ENCODE peak calls at places on chromosome 20, in nine cellular contexts. One of them, this sample, is unnamed.

GRCh38 chr20:25061821-25062530 is 4.0 kb upstream of the ACSS1 start:
- DNase-seq in activated T-helper 1 cell treated with anti-CD3 and anti-CD28 coated beads, Interleukin-2, amount 50 U/mL, for 16 hours: no peak
- DNase-seq in GM23338: no peak
- DNase-seq in hepatocyte: no peak
- DNase-seq in HT1080: no peak
- DNase-seq in choroid plexus epithelial cell: no peak
- DNase-seq in endothelial cell: no peak
- DNase-seq in KG1: no peak
- DNase-seq in stimulated activated CD8-positive, alpha-beta memory T cell treated with anti-CD3 and anti-CD28 coated beads, Interleukin-12 subunit alpha, Interleukin-12 subunit beta, amount 100 ng/mL, for 1 hour: no peak
- DNase-seq in this sample: no peak

GRCh38 chr20:33431797-33432381 is 11.7 kb downstream of the SNTA1 start:
- DNase-seq in activated T-helper 1 cell treated with anti-CD3 and anti-CD28 coated beads, Interleukin-2, amount 50 U/mL, for 16 hours: no peak
- DNase-seq in GM23338: no peak
- DNase-seq in hepatocyte: no peak
- DNase-seq in HT1080: no peak
- DNase-seq in choroid plexus epithelial cell: no peak
- DNase-seq in endothelial cell: no peak
- DNase-seq in KG1: no peak
- DNase-seq in stimulated activated CD8-positive, alpha-beta memory T cell treated with anti-CD3 and anti-CD28 coated beads, Interleukin-12 subunit alpha, Interleukin-12 subunit beta, amount 100 ng/mL, for 1 hour: no peak
- DNase-seq in this sample: no peak

GRCh38 chr20:61140576-61140975 is 111.5 kb upstream of the CDH4 start:
- DNase-seq in activated T-helper 1 cell treated with anti-CD3 and anti-CD28 coated beads, Interleukin-2, amount 50 U/mL, for 16 hours: no peak
- DNase-seq in GM23338: no peak
- DNase-seq in hepatocyte: no peak
- DNase-seq in HT1080: no peak
- DNase-seq in choroid plexus epithelial cell: no peak
- DNase-seq in endothelial cell: no peak
- DNase-seq in KG1: no peak
- DNase-seq in stimulated activated CD8-positive, alpha-beta memory T cell treated with anti-CD3 and anti-CD28 coated beads, Interleukin-12 subunit alpha, Interleukin-12 subunit beta, amount 100 ng/mL, for 1 hour: no peak
- DNase-seq in this sample: no peak

GRCh38 chr20:57656252-57656820 is 36.1 kb upstream of the ZBP1 start:
- DNase-seq in activated T-helper 1 cell treated with anti-CD3 and anti-CD28 coated beads, Interleukin-2, amount 50 U/mL, for 16 hours: no peak
- DNase-seq in GM23338: no peak
- DNase-seq in hepatocyte: no peak
- DNase-seq in HT1080: no peak
- DNase-seq in choroid plexus epithelial cell: no peak
- DNase-seq in endothelial cell: peak
- DNase-seq in KG1: no peak
- DNase-seq in stimulated activated CD8-positive, alpha-beta memory T cell treated with anti-CD3 and anti-CD28 coated beads, Interleukin-12 subunit alpha, Interleukin-12 subunit beta, amount 100 ng/mL, for 1 hour: no peak
- DNase-seq in this sample: no peak

GRCh38 chr20:25859649-25860530 is 163.2 kb upstream of the ZNF337 start:
- DNase-seq in activated T-helper 1 cell treated with anti-CD3 and anti-CD28 coated beads, Interleukin-2, amount 50 U/mL, for 16 hours: peak
- DNase-seq in GM23338: peak
- DNase-seq in hepatocyte: peak
- DNase-seq in HT1080: no peak
- DNase-seq in choroid plexus epithelial cell: peak
- DNase-seq in endothelial cell: peak
- DNase-seq in KG1: no peak
- DNase-seq in stimulated activated CD8-positive, alpha-beta memory T cell treated with anti-CD3 and anti-CD28 coated beads, Interleukin-12 subunit alpha, Interleukin-12 subunit beta, amount 100 ng/mL, for 1 hour: peak
- DNase-seq in this sample: no peak

GRCh38 chr20:33992145-33992922 is 1.4 kb upstream of the RALY start:
- DNase-seq in activated T-helper 1 cell treated with anti-CD3 and anti-CD28 coated beads, Interleukin-2, amount 50 U/mL, for 16 hours: no peak
- DNase-seq in GM23338: peak
- DNase-seq in hepatocyte: no peak
- DNase-seq in HT1080: no peak
- DNase-seq in choroid plexus epithelial cell: peak
- DNase-seq in endothelial cell: no peak
- DNase-seq in KG1: no peak
- DNase-seq in stimulated activated CD8-positive, alpha-beta memory T cell treated with anti-CD3 and anti-CD28 coated beads, Interleukin-12 subunit alpha, Interleukin-12 subunit beta, amount 100 ng/mL, for 1 hour: no peak
- DNase-seq in this sample: no peak

GRCh38 chr20:55667955-55668354 is 337.4 kb downstream of the CBLN4 start:
- DNase-seq in activated T-helper 1 cell treated with anti-CD3 and anti-CD28 coated beads, Interleukin-2, amount 50 U/mL, for 16 hours: no peak
- DNase-seq in GM23338: no peak
- DNase-seq in hepatocyte: no peak
- DNase-seq in HT1080: no peak
- DNase-seq in choroid plexus epithelial cell: no peak
- DNase-seq in endothelial cell: no peak
- DNase-seq in KG1: no peak
- DNase-seq in stimulated activated CD8-positive, alpha-beta memory T cell treated with anti-CD3 and anti-CD28 coated beads, Interleukin-12 subunit alpha, Interleukin-12 subunit beta, amount 100 ng/mL, for 1 hour: no peak
- DNase-seq in this sample: no peak

GRCh38 chr20:539848-540247 is 3.7 kb downstream of the CSNK2A1 start:
- DNase-seq in activated T-helper 1 cell treated with anti-CD3 and anti-CD28 coated beads, Interleukin-2, amount 50 U/mL, for 16 hours: no peak
- DNase-seq in GM23338: peak
- DNase-seq in hepatocyte: peak
- DNase-seq in HT1080: peak
- DNase-seq in choroid plexus epithelial cell: peak
- DNase-seq in endothelial cell: no peak
- DNase-seq in KG1: no peak
- DNase-seq in stimulated activated CD8-positive, alpha-beta memory T cell treated with anti-CD3 and anti-CD28 coated beads, Interleukin-12 subunit alpha, Interleukin-12 subunit beta, amount 100 ng/mL, for 1 hour: no peak
- DNase-seq in this sample: no peak